ENCODE peak calls at places on chromosomes 13 and 19, in eight cellular contexts. One of them, this sample, is unnamed.

GRCh38 chr19:14410054-14410774 is 8.9 kb downstream of the DDX39A start:
- DNase-seq in H1: no peak
- DNase-seq in WTC11: no peak
- DNase-seq in A549: no peak
- DNase-seq in HCT116: no peak
- DNase-seq in SK-N-SH: no peak
- DNase-seq in K562: no peak
- DNase-seq in endothelial cell of umbilical vein: no peak
- DNase-seq in this sample: no peak

GRCh38 chr19:50669319-50670101 is 20.3 kb downstream of the C19orf81 start:
- DNase-seq in H1: peak
- DNase-seq in WTC11: no peak
- DNase-seq in A549: peak
- DNase-seq in HCT116: no peak
- DNase-seq in SK-N-SH: peak
- DNase-seq in K562: peak
- DNase-seq in endothelial cell of umbilical vein: peak
- DNase-seq in this sample: peak

GRCh38 chr19:6217752-6218403 is 61.9 kb downstream of the MLLT1 start:
- DNase-seq in H1: no peak
- DNase-seq in WTC11: no peak
- DNase-seq in A549: no peak
- DNase-seq in HCT116: no peak
- DNase-seq in SK-N-SH: no peak
- DNase-seq in K562: no peak
- DNase-seq in endothelial cell of umbilical vein: no peak
- DNase-seq in this sample: no peak

GRCh38 chr19:46766569-46767317 is 20.5 kb upstream of the STRN4 start:
- DNase-seq in H1: peak
- DNase-seq in WTC11: peak
- DNase-seq in A549: peak
- DNase-seq in HCT116: no peak
- DNase-seq in SK-N-SH: peak
- DNase-seq in K562: peak
- DNase-seq in endothelial cell of umbilical vein: peak
- DNase-seq in this sample: peak

GRCh38 chr13:72792640-72793039 is 10.7 kb downstream of the PIBF1 start:
- DNase-seq in H1: no peak
- DNase-seq in WTC11: no peak
- DNase-seq in A549: no peak
- DNase-seq in HCT116: no peak
- DNase-seq in SK-N-SH: no peak
- DNase-seq in K562: no peak
- DNase-seq in endothelial cell of umbilical vein: no peak
- DNase-seq in this sample: no peak

GRCh38 chr19:48480476-48481190 is 11.5 kb downstream of the CYTH2 start:
- DNase-seq in H1: no peak
- DNase-seq in WTC11: peak
- DNase-seq in A549: no peak
- DNase-seq in HCT116: no peak
- DNase-seq in SK-N-SH: no peak
- DNase-seq in K562: no peak
- DNase-seq in endothelial cell of umbilical vein: peak
- DNase-seq in this sample: peak

GRCh38 chr13:36329355-36329754 is 16.8 kb downstream of the SPART start:
- DNase-seq in H1: no peak
- DNase-seq in WTC11: no peak
- DNase-seq in A549: no peak
- DNase-seq in HCT116: no peak
- DNase-seq in SK-N-SH: no peak
- DNase-seq in K562: no peak
- DNase-seq in endothelial cell of umbilical vein: no peak
- DNase-seq in this sample: no peak

GRCh38 chr19:13173129-13173737 is 23.0 kb downstream of the IER2 start:
- DNase-seq in H1: no peak
- DNase-seq in WTC11: no peak
- DNase-seq in A549: no peak
- DNase-seq in HCT116: no peak
- DNase-seq in SK-N-SH: no peak
- DNase-seq in K562: no peak
- DNase-seq in endothelial cell of umbilical vein: no peak
- DNase-seq in this sample: no peak

GRCh38 chr13:46641274-46642081 is 88.5 kb downstream of the LRCH1 start:
- DNase-seq in H1: no peak
- DNase-seq in WTC11: no peak
- DNase-seq in A549: no peak
- DNase-seq in HCT116: no peak
- DNase-seq in SK-N-SH: no peak
- DNase-seq in K562: no peak
- DNase-seq in endothelial cell of umbilical vein: peak
- DNase-seq in this sample: no peak

GRCh38 chr13:20416223-20416622 is 109.4 kb downstream of the CRYL1 start:
- DNase-seq in H1: no peak
- DNase-seq in WTC11: no peak
- DNase-seq in A549: no peak
- DNase-seq in HCT116: no peak
- DNase-seq in SK-N-SH: no peak
- DNase-seq in K562: no peak
- DNase-seq in endothelial cell of umbilical vein: no peak
- DNase-seq in this sample: no peak

GRCh38 chr19:41998246-41999020 is 4.4 kb upstream of the ATP1A3 start:
- DNase-seq in H1: peak
- DNase-seq in WTC11: peak
- DNase-seq in A549: peak
- DNase-seq in HCT116: peak
- DNase-seq in SK-N-SH: peak
- DNase-seq in K562: peak
- DNase-seq in endothelial cell of umbilical vein: no peak
- DNase-seq in this sample: peak

GRCh38 chr13:39976481-39976880 is 321.0 kb downstream of the COG6 start:
- DNase-seq in H1: no peak
- DNase-seq in WTC11: no peak
- DNase-seq in A549: no peak
- DNase-seq in HCT116: no peak
- DNase-seq in SK-N-SH: no peak
- DNase-seq in K562: no peak
- DNase-seq in endothelial cell of umbilical vein: no peak
- DNase-seq in this sample: no peak

GRCh38 chr13:49366841-49367240 is 77.0 kb downstream of the CAB39L start:
- DNase-seq in H1: no peak
- DNase-seq in WTC11: no peak
- DNase-seq in A549: no peak
- DNase-seq in HCT116: no peak
- DNase-seq in SK-N-SH: no peak
- DNase-seq in K562: no peak
- DNase-seq in endothelial cell of umbilical vein: no peak
- DNase-seq in this sample: no peak

GRCh38 chr13:59270327-59270726 is 893.4 kb downstream of the DIAPH3 start:
- DNase-seq in H1: no peak
- DNase-seq in WTC11: no peak
- DNase-seq in A549: no peak
- DNase-seq in HCT116: no peak
- DNase-seq in SK-N-SH: no peak
- DNase-seq in K562: no peak
- DNase-seq in endothelial cell of umbilical vein: no peak
- DNase-seq in this sample: no peak

GRCh38 chr13:96672016-96672415 is 322.3 kb downstream of the OXGR1 start:
- DNase-seq in H1: no peak
- DNase-seq in WTC11: no peak
- DNase-seq in A549: no peak
- DNase-seq in HCT116: no peak
- DNase-seq in SK-N-SH: no peak
- DNase-seq in K562: no peak
- DNase-seq in endothelial cell of umbilical vein: no peak
- DNase-seq in this sample: no peak

DNA sequence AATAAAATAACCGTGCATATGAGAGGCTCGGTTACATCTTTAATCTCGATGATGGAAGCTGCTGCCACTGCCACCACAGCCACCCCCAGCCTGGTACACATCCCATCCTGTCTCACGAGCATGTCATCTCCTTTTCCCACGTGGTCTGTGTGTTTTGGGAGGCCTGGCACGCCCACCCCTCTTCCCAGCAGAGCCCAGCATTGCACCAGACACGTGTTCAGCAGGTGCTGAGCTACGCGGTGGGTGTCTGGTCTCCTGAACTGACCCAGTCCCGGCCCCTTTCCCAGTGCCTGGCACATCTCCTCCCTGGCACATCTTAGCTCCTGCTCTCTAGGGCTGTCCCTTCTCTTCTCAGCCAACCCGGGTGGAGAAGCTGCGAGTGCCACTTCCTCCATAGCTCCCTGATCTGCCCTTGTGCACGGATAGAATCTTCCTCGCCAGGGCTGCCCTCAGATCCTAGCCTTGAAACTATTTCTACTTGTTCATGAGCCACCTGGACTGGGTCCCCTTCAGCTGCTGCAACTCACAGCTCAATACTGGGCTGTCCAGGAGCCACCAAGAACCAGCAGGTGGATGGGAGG is 36.8 kb upstream of the ZNF536 start:
- DNase-seq in H1: no peak
- DNase-seq in WTC11: no peak
- DNase-seq in A549: no peak
- DNase-seq in HCT116: no peak
- DNase-seq in SK-N-SH: no peak
- DNase-seq in K562: no peak
- DNase-seq in endothelial cell of umbilical vein: no peak
- DNase-seq in this sample: no peak
- TF ChIP-seq MAX in H1: no peak
- TF ChIP-seq MAX in WTC11: no peak
- TF ChIP-seq MAX in A549: no peak
- TF ChIP-seq MAX in HCT116: no peak
- TF ChIP-seq MAX in SK-N-SH: no peak
- TF ChIP-seq MAX in K562: no peak
- TF ChIP-seq MAX in endothelial cell of umbilical vein: no peak
- TF ChIP-seq MAX in this sample: no peak

GRCh38 chr13:41645313-41645712 is 188.0 kb downstream of the RGCC start:
- DNase-seq in H1: no peak
- DNase-seq in WTC11: no peak
- DNase-seq in A549: peak
- DNase-seq in HCT116: no peak
- DNase-seq in SK-N-SH: no peak
- DNase-seq in K562: no peak
- DNase-seq in endothelial cell of umbilical vein: peak
- DNase-seq in this sample: no peak
- TF ChIP-seq MAX in H1: no peak
- TF ChIP-seq MAX in WTC11: no peak
- TF ChIP-seq MAX in A549: no peak
- TF ChIP-seq MAX in HCT116: no peak
- TF ChIP-seq MAX in SK-N-SH: no peak
- TF ChIP-seq MAX in K562: no peak
- TF ChIP-seq MAX in endothelial cell of umbilical vein: no peak
- TF ChIP-seq MAX in this sample: no peak

DNA sequence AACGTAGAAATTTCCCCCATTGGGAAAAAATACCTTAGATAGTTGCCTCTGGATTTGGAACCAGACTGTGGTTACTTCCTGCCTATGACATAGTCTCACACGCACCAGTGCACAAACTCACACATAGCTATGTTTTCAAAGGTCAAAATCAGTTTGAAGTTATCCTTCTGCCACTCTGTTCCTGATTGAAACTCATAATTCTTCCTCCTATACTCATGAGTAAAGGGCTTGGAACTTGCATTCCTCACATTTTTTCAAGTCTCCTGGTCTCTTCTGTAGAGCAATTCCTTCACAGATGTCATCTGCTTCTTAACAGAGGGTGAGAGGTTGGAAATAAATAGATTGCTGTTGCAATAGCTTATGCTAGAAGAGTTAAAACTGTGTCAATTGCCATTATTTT is 18.6 kb upstream of the POSTN start:
- DNase-seq in H1: no peak
- DNase-seq in WTC11: no peak
- DNase-seq in A549: peak
- DNase-seq in HCT116: no peak
- DNase-seq in SK-N-SH: no peak
- DNase-seq in K562: no peak
- DNase-seq in endothelial cell of umbilical vein: peak
- DNase-seq in this sample: no peak
- TF ChIP-seq MAX in H1: no peak
- TF ChIP-seq MAX in WTC11: no peak
- TF ChIP-seq MAX in A549: no peak
- TF ChIP-seq MAX in HCT116: no peak
- TF ChIP-seq MAX in SK-N-SH: no peak
- TF ChIP-seq MAX in K562: no peak
- TF ChIP-seq MAX in endothelial cell of umbilical vein: no peak
- TF ChIP-seq MAX in this sample: no peak

GRCh38 chr19:3357731-3358391 is 8.5 kb upstream of the NFIC start:
- DNase-seq in H1: no peak
- DNase-seq in WTC11: no peak
- DNase-seq in A549: no peak
- DNase-seq in HCT116: no peak
- DNase-seq in SK-N-SH: no peak
- DNase-seq in K562: peak
- DNase-seq in endothelial cell of umbilical vein: no peak
- DNase-seq in this sample: peak
- TF ChIP-seq MAX in H1: no peak
- TF ChIP-seq MAX in WTC11: no peak
- TF ChIP-seq MAX in A549: no peak
- TF ChIP-seq MAX in HCT116: no peak
- TF ChIP-seq MAX in SK-N-SH: no peak
- TF ChIP-seq MAX in K562: no peak
- TF ChIP-seq MAX in endothelial cell of umbilical vein: no peak
- TF ChIP-seq MAX in this sample: no peak

GRCh38 chr19:16596399-16596798 is 24.2 kb upstream of the SLC35E1 start:
- DNase-seq in H1: no peak
- DNase-seq in WTC11: no peak
- DNase-seq in A549: no peak
- DNase-seq in HCT116: no peak
- DNase-seq in SK-N-SH: no peak
- DNase-seq in K562: no peak
- DNase-seq in endothelial cell of umbilical vein: no peak
- DNase-seq in this sample: no peak
- TF ChIP-seq MAX in H1: no peak
- TF ChIP-seq MAX in WTC11: no peak
- TF ChIP-seq MAX in A549: no peak
- TF ChIP-seq MAX in HCT116: no peak
- TF ChIP-seq MAX in SK-N-SH: no peak
- TF ChIP-seq MAX in K562: no peak
- TF ChIP-seq MAX in endothelial cell of umbilical vein: no peak
- TF ChIP-seq MAX in this sample: no peak

DNA sequence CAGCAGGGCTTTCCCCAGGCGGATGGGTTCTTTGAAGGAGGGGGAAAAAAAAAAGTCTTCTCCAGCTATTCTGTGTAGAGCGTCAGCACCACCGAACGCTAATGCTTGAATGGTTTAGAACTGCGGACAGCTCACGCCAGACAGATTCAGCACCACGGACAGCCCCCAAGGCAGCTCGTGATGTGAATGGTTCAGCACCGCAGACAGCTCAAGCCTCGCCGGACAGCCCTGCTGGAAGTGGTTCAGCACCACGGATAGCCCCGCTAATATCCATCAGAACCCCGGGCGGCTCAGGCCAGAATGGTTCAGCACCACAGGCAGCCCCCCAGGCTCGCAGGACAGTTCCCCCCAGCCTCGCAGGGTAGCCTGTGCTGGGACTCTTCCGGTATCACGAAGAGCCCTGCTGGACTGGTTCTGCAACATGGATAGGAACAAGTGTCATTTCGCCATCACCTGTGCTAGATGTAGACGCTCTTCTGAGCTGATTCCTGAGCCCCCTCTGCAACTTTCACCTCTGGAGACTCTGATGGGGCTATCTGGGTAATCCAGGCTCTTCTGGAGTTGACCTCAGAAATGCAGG is 4.9 kb upstream of the SMIM17 start:
- DNase-seq in H1: peak
- DNase-seq in WTC11: peak
- DNase-seq in A549: peak
- DNase-seq in HCT116: no peak
- DNase-seq in SK-N-SH: no peak
- DNase-seq in K562: peak
- DNase-seq in endothelial cell of umbilical vein: peak
- DNase-seq in this sample: peak
- TF ChIP-seq MAX in H1: peak
- TF ChIP-seq MAX in WTC11: peak
- TF ChIP-seq MAX in A549: no peak
- TF ChIP-seq MAX in HCT116: no peak
- TF ChIP-seq MAX in SK-N-SH: no peak
- TF ChIP-seq MAX in K562: no peak
- TF ChIP-seq MAX in endothelial cell of umbilical vein: peak
- TF ChIP-seq MAX in this sample: peak